ENCODE peak calls at places on chromosome 5, in ten cellular contexts. Y is stimulated activated naive CD8-positive, alpha-beta T cell treated with anti-CD3 and anti-CD28 coated beads, Interleukin-15, amount 100 ng/mL, for 72 hours; I is kidney tubule cell; G is activated T-helper 1 cell treated with anti-CD3 and anti-CD28 coated beads, Interleukin-2, amount 50 U/mL, for 16 hours; O is A172; T is CD4-positive, CD25-positive, alpha-beta regulatory T cell; Z is effector memory CD8-positive, alpha-beta T cell; V is KBM-7; S is amniotic epithelial cell; H is heart left ventricle. Q is an unnamed sample.
A peak's percentile ranks its signal among the peaks of the same experiment; 100 is the strongest.

GRCh38 chr5:11955386-11955785 is 51.1 kb upstream of the CTNND2 start:
- DNase-seq in Y (no peak), I (no peak), G (no peak), O (peak; percentile 32), T (no peak), Z (no peak), V (no peak), S (no peak), H (no peak), Q (no peak)

GRCh38 chr5:59062986-59063683 is 480.3 kb downstream of the RAB3C start:
- DNase-seq in Y (no peak), I (no peak), G (no peak), O (peak; percentile 5), T (no peak), Z (no peak), V (no peak), S (peak; percentile 92), H (no peak), Q (no peak)

GRCh38 chr5:128412145-128412930 is 125.7 kb downstream of the FBN2 start:
- DNase-seq in Y (no peak), I (no peak), G (no peak), O (no peak), T (no peak), Z (no peak), V (no peak), S (peak; percentile 17), H (no peak), Q (no peak)

GRCh38 chr5:177065480-177065879 is 21.2 kb upstream of the FGFR4 start:
- DNase-seq in Y (no peak), I (no peak), G (no peak), O (no peak), T (no peak), Z (no peak), V (no peak), S (no peak), H (no peak), Q (no peak)

GRCh38 chr5:476102-476813 is 33.3 kb downstream of the EXOC3 start:
- DNase-seq in Y (no peak), I (no peak), G (no peak), O (no peak), T (no peak), Z (no peak), V (no peak), S (no peak), H (peak; percentile 22), Q (no peak)

GRCh38 chr5:172123269-172123692 is 64.7 kb downstream of the STK10 start:
- DNase-seq in Y (no peak), I (peak; percentile 37), G (no peak), O (peak; percentile 94), T (no peak), Z (no peak), V (no peak), S (peak; percentile 63), H (peak; percentile 92), Q (peak; percentile 67)

GRCh38 chr5:120457839-120458507 is 6.1 kb upstream of the PRR16 start:
- DNase-seq in Y (peak; percentile 70), I (peak; percentile 72), G (no peak), O (peak; percentile 82), T (peak; percentile 35), Z (peak; percentile 18), V (peak; percentile 68), S (peak; percentile 55), H (peak; percentile 88), Q (peak; percentile 50)

GRCh38 chr5:158462349-158463114 is 603.6 kb upstream of the CLINT1 start:
- DNase-seq in Y (no peak), I (no peak), G (no peak), O (no peak), T (no peak), Z (no peak), V (no peak), S (no peak), H (peak; percentile 40), Q (no peak)

GRCh38 chr5:112634796-112635195 is 102.9 kb upstream of the APC start:
- DNase-seq in Y (no peak), I (no peak), G (no peak), O (no peak), T (no peak), Z (no peak), V (no peak), S (no peak), H (no peak), Q (no peak)

GRCh38 chr5:141623197-141623596 is 4.4 kb upstream of the DIAPH1 start:
- DNase-seq in Y (peak; percentile 34), I (no peak), G (no peak), O (no peak), T (no peak), Z (no peak), V (peak; percentile 64), S (no peak), H (no peak), Q (no peak)

GRCh38 chr5:135320718-135321484 is 78.1 kb downstream of the MACROH2A1 start:
- DNase-seq in Y (no peak), I (no peak), G (no peak), O (no peak), T (no peak), Z (no peak), V (no peak), S (no peak), H (no peak), Q (no peak)

GRCh38 chr5:57887851-57888621 is 405.4 kb upstream of the ACTBL2 start:
- DNase-seq in Y (no peak), I (peak; percentile 78), G (no peak), O (peak; percentile 88), T (no peak), Z (no peak), V (peak; percentile 5), S (peak; percentile 70), H (peak; percentile 58), Q (no peak)

GRCh38 chr5:8813180-8813579 is 732.7 kb downstream of the SEMA5A start:
- DNase-seq in Y (no peak), I (no peak), G (no peak), O (no peak), T (no peak), Z (no peak), V (no peak), S (peak; percentile 27), H (no peak), Q (no peak)